ENCODE peak calls at places on chromosomes 6 and 20, in seven cellular contexts. One of them, this sample, is unnamed.
A peak's percentile ranks its signal among the peaks of the same experiment; 100 is the strongest.

GRCh38 chr6:57173056-57173885 is 1.1 kb downstream of the BAG2 start:
- DNase-seq in SK-N-SH: peak; percentile 36
- DNase-seq in HCT116: no peak
- DNase-seq in HepG2: peak; percentile 34
- DNase-seq in H1: no peak
- DNase-seq in K562: no peak
- DNase-seq in GM12878: no peak
- DNase-seq in this sample: no peak

GRCh38 chr6:155078331-155078745 is 83.2 kb downstream of the TIAM2 start:
- DNase-seq in SK-N-SH: no peak
- DNase-seq in HCT116: no peak
- DNase-seq in HepG2: no peak
- DNase-seq in H1: no peak
- DNase-seq in K562: no peak
- DNase-seq in GM12878: no peak
- DNase-seq in this sample: no peak

GRCh38 chr6:135014353-135014832 is 40.2 kb downstream of the HBS1L start:
- DNase-seq in SK-N-SH: no peak
- DNase-seq in HCT116: no peak
- DNase-seq in HepG2: no peak
- DNase-seq in H1: no peak
- DNase-seq in K562: no peak
- DNase-seq in GM12878: peak; percentile 77
- DNase-seq in this sample: no peak

GRCh38 chr6:84258866-84259265 is 31.4 kb upstream of the CEP162 start:
- DNase-seq in SK-N-SH: no peak
- DNase-seq in HCT116: no peak
- DNase-seq in HepG2: no peak
- DNase-seq in H1: no peak
- DNase-seq in K562: no peak
- DNase-seq in GM12878: no peak
- DNase-seq in this sample: no peak

GRCh38 chr6:24223131-24223715 is 97.2 kb downstream of the NRSN1 start:
- DNase-seq in SK-N-SH: no peak
- DNase-seq in HCT116: peak; percentile 12
- DNase-seq in HepG2: peak; percentile 42
- DNase-seq in H1: no peak
- DNase-seq in K562: no peak
- DNase-seq in GM12878: no peak
- DNase-seq in this sample: peak; percentile 20

GRCh38 chr6:163132050-163132750 is 282.3 kb upstream of the QKI start:
- DNase-seq in SK-N-SH: no peak
- DNase-seq in HCT116: no peak
- DNase-seq in HepG2: no peak
- DNase-seq in H1: no peak
- DNase-seq in K562: no peak
- DNase-seq in GM12878: no peak
- DNase-seq in this sample: no peak

GRCh38 chr6:31042801-31043200 is 32.5 kb downstream of the MUC22 start:
- DNase-seq in SK-N-SH: peak; percentile 29
- DNase-seq in HCT116: peak; percentile 74
- DNase-seq in HepG2: peak; percentile 56
- DNase-seq in H1: peak; percentile 21
- DNase-seq in K562: peak; percentile 54
- DNase-seq in GM12878: no peak
- DNase-seq in this sample: peak; percentile 64

GRCh38 chr6:40476673-40477072 is 110.5 kb downstream of the LRFN2 start:
- DNase-seq in SK-N-SH: no peak
- DNase-seq in HCT116: no peak
- DNase-seq in HepG2: no peak
- DNase-seq in H1: no peak
- DNase-seq in K562: no peak
- DNase-seq in GM12878: no peak
- DNase-seq in this sample: no peak

GRCh38 chr6:87754828-87755227 is 52.8 kb upstream of the AKIRIN2 start:
- DNase-seq in SK-N-SH: no peak
- DNase-seq in HCT116: no peak
- DNase-seq in HepG2: no peak
- DNase-seq in H1: no peak
- DNase-seq in K562: no peak
- DNase-seq in GM12878: no peak
- DNase-seq in this sample: no peak

GRCh38 chr20:53827996-53828672 is 234.5 kb upstream of the ZNF217 start:
- DNase-seq in SK-N-SH: no peak
- DNase-seq in HCT116: peak; percentile 12
- DNase-seq in HepG2: no peak
- DNase-seq in H1: no peak
- DNase-seq in K562: no peak
- DNase-seq in GM12878: no peak
- DNase-seq in this sample: peak; percentile 63

GRCh38 chr20:53825282-53825681 is 231.6 kb upstream of the ZNF217 start:
- DNase-seq in SK-N-SH: no peak
- DNase-seq in HCT116: no peak
- DNase-seq in HepG2: no peak
- DNase-seq in H1: no peak
- DNase-seq in K562: no peak
- DNase-seq in GM12878: no peak
- DNase-seq in this sample: no peak

GRCh38 chr20:53827292-53827995 is 233.8 kb upstream of the ZNF217 start:
- DNase-seq in SK-N-SH: no peak
- DNase-seq in HCT116: no peak
- DNase-seq in HepG2: no peak
- DNase-seq in H1: no peak
- DNase-seq in K562: no peak
- DNase-seq in GM12878: no peak
- DNase-seq in this sample: no peak

GRCh38 chr20:53826090-53826489 is 232.5 kb upstream of the ZNF217 start:
- DNase-seq in SK-N-SH: no peak
- DNase-seq in HCT116: no peak
- DNase-seq in HepG2: no peak
- DNase-seq in H1: no peak
- DNase-seq in K562: no peak
- DNase-seq in GM12878: no peak
- DNase-seq in this sample: no peak

GRCh38 chr20:53826597-53827291 is 233.1 kb upstream of the ZNF217 start:
- DNase-seq in SK-N-SH: no peak
- DNase-seq in HCT116: no peak
- DNase-seq in HepG2: no peak
- DNase-seq in H1: no peak
- DNase-seq in K562: no peak
- DNase-seq in GM12878: no peak
- DNase-seq in this sample: no peak
- TF ChIP-seq JUND in SK-N-SH: no peak
- TF ChIP-seq JUND in HCT116: no peak
- TF ChIP-seq JUND in HepG2: no peak
- TF ChIP-seq JUND in H1: no peak
- TF ChIP-seq JUND in K562: no peak
- TF ChIP-seq JUND in GM12878: no peak
- TF ChIP-seq JUND in this sample: no peak

GRCh38 chr6:150243620-150244314 is 100.9 kb downstream of the PPP1R14C start:
- DNase-seq in SK-N-SH: no peak
- DNase-seq in HCT116: no peak
- DNase-seq in HepG2: no peak
- DNase-seq in H1: no peak
- DNase-seq in K562: no peak
- DNase-seq in GM12878: no peak
- DNase-seq in this sample: no peak
- TF ChIP-seq JUND in SK-N-SH: no peak
- TF ChIP-seq JUND in HCT116: no peak
- TF ChIP-seq JUND in HepG2: no peak
- TF ChIP-seq JUND in H1: no peak
- TF ChIP-seq JUND in K562: no peak
- TF ChIP-seq JUND in GM12878: no peak
- TF ChIP-seq JUND in this sample: no peak

DNA sequence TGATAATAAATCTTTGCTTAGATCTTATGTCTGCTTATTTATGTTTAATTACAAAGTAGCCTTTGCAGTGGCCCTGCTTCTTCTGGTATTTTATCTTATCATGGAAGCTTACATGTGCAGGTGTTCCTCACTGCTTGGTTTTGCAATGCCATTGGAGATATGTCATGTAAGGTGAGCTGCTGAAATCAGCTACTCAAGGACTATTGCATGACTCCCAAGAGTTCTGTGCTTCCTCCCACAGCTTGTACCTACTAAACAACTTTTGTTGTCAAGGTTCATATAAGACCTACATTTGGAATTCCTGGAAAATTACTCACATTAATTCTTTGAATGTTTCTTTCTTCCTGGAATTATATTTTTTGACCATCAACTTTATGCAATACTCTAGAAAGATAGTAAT is 427.6 kb upstream of the HSF2 start:
- DNase-seq in SK-N-SH: no peak
- DNase-seq in HCT116: no peak
- DNase-seq in HepG2: no peak
- DNase-seq in H1: no peak
- DNase-seq in K562: no peak
- DNase-seq in GM12878: no peak
- DNase-seq in this sample: no peak
- TF ChIP-seq JUND in SK-N-SH: no peak
- TF ChIP-seq JUND in HCT116: no peak
- TF ChIP-seq JUND in HepG2: no peak
- TF ChIP-seq JUND in H1: no peak
- TF ChIP-seq JUND in K562: no peak
- TF ChIP-seq JUND in GM12878: no peak
- TF ChIP-seq JUND in this sample: no peak

GRCh38 chr6:10425177-10425972 is 10.5 kb upstream of the TFAP2A start:
- DNase-seq in SK-N-SH: no peak
- DNase-seq in HCT116: no peak
- DNase-seq in HepG2: no peak
- DNase-seq in H1: no peak
- DNase-seq in K562: no peak
- DNase-seq in GM12878: no peak
- DNase-seq in this sample: no peak

GRCh38 chr6:10429638-10430427 is 15.0 kb upstream of the TFAP2A start:
- DNase-seq in SK-N-SH: peak; percentile 31
- DNase-seq in HCT116: no peak
- DNase-seq in HepG2: peak; percentile 50
- DNase-seq in H1: no peak
- DNase-seq in K562: peak; percentile 55
- DNase-seq in GM12878: peak; percentile 53
- DNase-seq in this sample: peak; percentile 90

GRCh38 chr6:10426781-10427279 is 12.0 kb upstream of the TFAP2A start:
- DNase-seq in SK-N-SH: no peak
- DNase-seq in HCT116: no peak
- DNase-seq in HepG2: no peak
- DNase-seq in H1: no peak
- DNase-seq in K562: no peak
- DNase-seq in GM12878: no peak
- DNase-seq in this sample: no peak

GRCh38 chr6:10424005-10424404 is 9.1 kb upstream of the TFAP2A start:
- DNase-seq in SK-N-SH: peak; percentile 30
- DNase-seq in HCT116: no peak
- DNase-seq in HepG2: no peak
- DNase-seq in H1: no peak
- DNase-seq in K562: peak; percentile 43
- DNase-seq in GM12878: no peak
- DNase-seq in this sample: no peak

GRCh38 chr6:10425973-10426780 is 11.3 kb upstream of the TFAP2A start:
- DNase-seq in SK-N-SH: peak; percentile 27
- DNase-seq in HCT116: no peak
- DNase-seq in HepG2: peak; percentile 29
- DNase-seq in H1: no peak
- DNase-seq in K562: no peak
- DNase-seq in GM12878: no peak
- DNase-seq in this sample: no peak
- TF ChIP-seq JUND in SK-N-SH: no peak
- TF ChIP-seq JUND in HCT116: no peak
- TF ChIP-seq JUND in HepG2: no peak
- TF ChIP-seq JUND in H1: no peak
- TF ChIP-seq JUND in K562: no peak
- TF ChIP-seq JUND in GM12878: no peak
- TF ChIP-seq JUND in this sample: no peak

DNA sequence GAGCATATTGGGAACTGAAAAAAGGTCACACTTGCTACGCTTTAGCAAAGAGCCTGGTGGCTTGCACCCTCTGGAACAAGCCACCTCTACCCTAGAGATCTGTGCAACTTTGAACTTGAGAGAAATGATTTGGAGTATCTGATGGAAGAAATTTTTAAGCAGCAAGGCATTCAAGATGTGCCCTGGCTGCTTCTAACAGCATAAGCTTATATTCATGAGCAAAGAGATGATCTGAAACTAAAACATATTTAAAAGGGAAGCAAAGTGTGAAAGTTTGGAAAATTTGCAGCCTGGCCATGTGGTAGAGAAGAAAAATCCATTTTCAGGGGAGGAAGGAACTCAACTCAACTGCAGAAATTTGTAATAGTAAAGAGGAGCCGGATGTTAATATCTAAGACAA is 71.1 kb downstream of the NINL start:
- DNase-seq in SK-N-SH: no peak
- DNase-seq in HCT116: no peak
- DNase-seq in HepG2: no peak
- DNase-seq in H1: no peak
- DNase-seq in K562: no peak
- DNase-seq in GM12878: no peak
- DNase-seq in this sample: no peak
- TF ChIP-seq JUND in SK-N-SH: no peak
- TF ChIP-seq JUND in HCT116: no peak
- TF ChIP-seq JUND in HepG2: no peak
- TF ChIP-seq JUND in H1: no peak
- TF ChIP-seq JUND in K562: no peak
- TF ChIP-seq JUND in GM12878: no peak
- TF ChIP-seq JUND in this sample: no peak

GRCh38 chr6:105432797-105433196 is 29.9 kb upstream of the PREP start:
- DNase-seq in SK-N-SH: no peak
- DNase-seq in HCT116: peak; percentile 34
- DNase-seq in HepG2: peak; percentile 10
- DNase-seq in H1: no peak
- DNase-seq in K562: no peak
- DNase-seq in GM12878: no peak
- DNase-seq in this sample: peak; percentile 13
- TF ChIP-seq JUND in SK-N-SH: peak; percentile 99
- TF ChIP-seq JUND in HCT116: peak; percentile 76
- TF ChIP-seq JUND in HepG2: no peak
- TF ChIP-seq JUND in H1: no peak
- TF ChIP-seq JUND in K562: no peak
- TF ChIP-seq JUND in GM12878: no peak
- TF ChIP-seq JUND in this sample: no peak

GRCh38 chr6:35262596-35262995 is 3.1 kb downstream of the ZNF76 start:
- DNase-seq in SK-N-SH: no peak
- DNase-seq in HCT116: no peak
- DNase-seq in HepG2: no peak
- DNase-seq in H1: no peak
- DNase-seq in K562: no peak
- DNase-seq in GM12878: no peak
- DNase-seq in this sample: no peak
- TF ChIP-seq JUND in SK-N-SH: no peak
- TF ChIP-seq JUND in HCT116: no peak
- TF ChIP-seq JUND in HepG2: no peak
- TF ChIP-seq JUND in H1: no peak
- TF ChIP-seq JUND in K562: no peak
- TF ChIP-seq JUND in GM12878: no peak
- TF ChIP-seq JUND in this sample: no peak

GRCh38 chr20:52004720-52005119 is 186.9 kb downstream of the ZFP64 start:
- DNase-seq in SK-N-SH: no peak
- DNase-seq in HCT116: no peak
- DNase-seq in HepG2: no peak
- DNase-seq in H1: no peak
- DNase-seq in K562: no peak
- DNase-seq in GM12878: no peak
- DNase-seq in this sample: no peak
- TF ChIP-seq JUND in SK-N-SH: no peak
- TF ChIP-seq JUND in HCT116: no peak
- TF ChIP-seq JUND in HepG2: no peak
- TF ChIP-seq JUND in H1: no peak
- TF ChIP-seq JUND in K562: no peak
- TF ChIP-seq JUND in GM12878: no peak
- TF ChIP-seq JUND in this sample: no peak

This sample was measured in T47D.